ENCODE peak calls at places on chromosomes 13 and 19, in six cellular contexts. H is CD8-positive, alpha-beta memory T cell; W is H7; I is CD8-positive, alpha-beta T cell; O is fibroblast of lung; F is HL-60. Z is an unnamed sample.

GRCh38 chr19:41083516-41083915 is 4.7 kb upstream of the CYP2A13 start:
- DNase-seq in H (no peak), W (no peak), I (no peak), O (no peak), F (no peak), Z (no peak)

GRCh38 chr19:11100064-11100463 is 10.8 kb downstream of the LDLR start:
- DNase-seq in H (no peak), W (no peak), I (no peak), O (no peak), F (no peak), Z (no peak)

GRCh38 chr13:29969286-29969685 is 118.9 kb upstream of the UBL3 start:
- DNase-seq in H (no peak), W (no peak), I (no peak), O (peak; percentile 99), F (no peak), Z (no peak)

GRCh38 chr13:79440958-79441553 is 35.0 kb upstream of the RBM26 start:
- DNase-seq in H (no peak), W (no peak), I (no peak), O (no peak), F (no peak), Z (no peak)

GRCh38 chr13:93477238-93477637 is 250.6 kb downstream of the GPC6 start:
- DNase-seq in H (no peak), W (no peak), I (no peak), O (peak; percentile 45), F (no peak), Z (no peak)

GRCh38 chr13:79684426-79684825 is 203.5 kb downstream of the NDFIP2 start:
- DNase-seq in H (no peak), W (no peak), I (no peak), O (peak; percentile 27), F (no peak), Z (no peak)

GRCh38 chr13:52743569-52743968 is 3.9 kb upstream of the CNMD start:
- DNase-seq in H (no peak), W (no peak), I (no peak), O (no peak), F (no peak), Z (no peak)

GRCh38 chr13:27379694-27380596 is 44.5 kb upstream of the GTF3A start:
- DNase-seq in H (peak; percentile 21), W (peak; percentile 89), I (peak; percentile 52), O (peak; percentile 18), F (no peak), Z (peak; percentile 62)

GRCh38 chr13:41401371-41401770 is 56.0 kb upstream of the RGCC start:
- DNase-seq in H (no peak), W (peak; percentile 33), I (no peak), O (no peak), F (no peak), Z (no peak)

GRCh38 chr19:4393947-4394590 is 6.3 kb downstream of the SH3GL1 start:
- DNase-seq in H (no peak), W (peak; percentile 51), I (no peak), O (peak; percentile 77), F (no peak), Z (no peak)

GRCh38 chr13:112624602-112625430 is 36.9 kb upstream of the TUBGCP3 start:
- DNase-seq in H (no peak), W (no peak), I (no peak), O (no peak), F (no peak), Z (no peak)

GRCh38 chr13:24692541-24692940 is 12.3 kb downstream of the ATP12A start:
- DNase-seq in H (no peak), W (no peak), I (no peak), O (peak; percentile 76), F (no peak), Z (no peak)

GRCh38 chr19:30691767-30692516 is 319.8 kb downstream of the ZNF536 start:
- DNase-seq in H (no peak), W (no peak), I (no peak), O (no peak), F (no peak), Z (no peak)

GRCh38 chr13:79997244-79997643 is 343.7 kb downstream of the SPRY2 start:
- DNase-seq in H (no peak), W (no peak), I (no peak), O (no peak), F (no peak), Z (no peak)

GRCh38 chr19:31392514-31392913 is 43.3 kb upstream of the TSHZ3 start:
- DNase-seq in H (no peak), W (no peak), I (no peak), O (no peak), F (no peak), Z (no peak)

GRCh38 chr19:6767081-6767356 is 216 bp downstream of the SH2D3A start:
- DNase-seq in H (no peak), W (no peak), I (no peak), O (no peak), F (no peak), Z (no peak)

GRCh38 chr13:40476175-40476958 is 190.1 kb downstream of the FOXO1 start:
- DNase-seq in H (no peak), W (no peak), I (no peak), O (peak; percentile 86), F (no peak), Z (no peak)

GRCh38 chr13:42153371-42153770 is 104.9 kb downstream of the DGKH start:
- DNase-seq in H (no peak), W (no peak), I (no peak), O (no peak), F (no peak), Z (no peak)

GRCh38 chr13:39232999-39233398 is 194.7 kb downstream of the NHLRC3 start:
- DNase-seq in H (no peak), W (no peak), I (no peak), O (no peak), F (no peak), Z (no peak)

GRCh38 chr19:741506-742131 is 9.3 kb upstream of the MISP start:
- DNase-seq in H (no peak), W (peak; percentile 97), I (no peak), O (no peak), F (no peak), Z (peak; percentile 16)

GRCh38 chr13:19172647-19173030 is 9.0 kb downstream of the TUBA3C start:
- DNase-seq in H (no peak), W (no peak), I (no peak), O (no peak), F (no peak), Z (no peak)

GRCh38 chr13:27997904-27998522 is 9.5 kb upstream of the URAD start:
- DNase-seq in H (no peak), W (peak; percentile 60), I (peak; percentile 11), O (peak; percentile 15), F (no peak), Z (no peak)

GRCh38 chr13:46641274-46642081 is 88.5 kb downstream of the LRCH1 start:
- DNase-seq in H (no peak), W (no peak), I (no peak), O (peak; percentile 40), F (no peak), Z (no peak)

GRCh38 chr19:3443840-3444694 is 36.3 kb downstream of the SMIM24 start:
- DNase-seq in H (no peak), W (peak; percentile 94), I (no peak), O (peak; percentile 15), F (no peak), Z (no peak)

GRCh38 chr13:48403929-48404328 is 9.0 kb downstream of the LPAR6 start:
- DNase-seq in H (no peak), W (no peak), I (no peak), O (no peak), F (no peak), Z (no peak)
- H3K4me3 ChIP-seq in H (no peak overlapping the region), W (no peak overlapping the region), I (no peak overlapping the region), O (no peak overlapping the region), F (no peak overlapping the region), Z (no peak overlapping the region)

GRCh38 chr19:49497790-49498106 is 1.5 kb downstream of the RPS11 start:
- DNase-seq in H (no peak), W (no peak), I (no peak), O (no peak), F (no peak), Z (no peak)
- H3K4me3 ChIP-seq in H (peak overlapping the region; percentile 95), W (no peak overlapping the region), I (peak overlapping the region; percentile 95), O (peak overlapping the region; percentile 95), F (peak overlapping the region; percentile 81), Z (peak overlapping the region; percentile 97)

GRCh38 chr13:107867701-107868661 is 347.4 kb downstream of the LIG4 start:
- DNase-seq in H (no peak), W (peak; percentile 81), I (no peak), O (peak; percentile 52), F (no peak), Z (no peak)

GRCh38 chr13:107866666-107867623 is 348.4 kb downstream of the LIG4 start:
- DNase-seq in H (no peak), W (peak; percentile 79), I (no peak), O (peak; percentile 61), F (no peak), Z (no peak)

GRCh38 chr13:107865643-107866006 is 349.7 kb downstream of the LIG4 start:
- DNase-seq in H (no peak), W (peak; percentile 19), I (no peak), O (peak; percentile 32), F (no peak), Z (no peak)

GRCh38 chr13:107864543-107865460 is 350.5 kb downstream of the LIG4 start:
- DNase-seq in H (no peak), W (peak; percentile 57), I (no peak), O (peak; percentile 71), F (no peak), Z (no peak)

DNA sequence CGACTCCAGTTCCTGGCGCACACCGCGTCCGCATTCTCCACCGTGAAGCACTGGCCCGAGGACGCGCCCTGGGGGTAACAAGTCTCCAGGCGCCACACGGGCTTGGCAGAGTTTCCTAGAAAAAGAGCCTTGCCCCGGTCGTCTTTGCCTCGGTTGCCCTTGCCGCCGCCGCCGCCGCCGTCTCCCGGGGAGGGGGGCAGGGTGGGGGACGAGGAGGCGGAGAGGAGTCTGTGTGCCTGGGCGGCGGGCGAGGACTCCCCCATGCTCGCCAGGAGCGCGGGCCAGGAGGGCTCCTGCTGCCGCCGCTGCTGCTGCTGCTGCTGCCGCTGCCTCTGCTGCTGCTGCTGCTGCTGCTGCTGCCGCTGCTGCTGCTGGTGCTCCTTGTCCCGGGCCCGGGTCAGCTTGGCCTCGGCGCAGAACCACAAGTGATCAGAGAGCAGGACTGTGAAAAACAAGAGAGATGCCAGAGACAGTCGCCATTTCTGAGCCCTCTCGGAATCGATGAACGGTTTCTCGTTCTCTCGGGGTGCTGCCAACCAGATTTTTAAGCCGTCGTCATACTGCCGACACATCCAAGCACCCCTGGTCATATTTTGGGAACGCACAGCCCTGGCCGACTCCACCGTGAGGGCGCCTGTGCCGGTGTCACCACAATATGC is 349.2 kb downstream of the LIG4 start:
- DNase-seq in H (no peak), W (peak; percentile 66), I (no peak), O (peak; percentile 62), F (no peak), Z (no peak)
- H3K4me3 ChIP-seq in H (no peak overlapping the region), W (peak overlapping the region; percentile 74), I (no peak overlapping the region), O (peak overlapping the region; percentile 69), F (no peak overlapping the region), Z (no peak overlapping the region)

DNA sequence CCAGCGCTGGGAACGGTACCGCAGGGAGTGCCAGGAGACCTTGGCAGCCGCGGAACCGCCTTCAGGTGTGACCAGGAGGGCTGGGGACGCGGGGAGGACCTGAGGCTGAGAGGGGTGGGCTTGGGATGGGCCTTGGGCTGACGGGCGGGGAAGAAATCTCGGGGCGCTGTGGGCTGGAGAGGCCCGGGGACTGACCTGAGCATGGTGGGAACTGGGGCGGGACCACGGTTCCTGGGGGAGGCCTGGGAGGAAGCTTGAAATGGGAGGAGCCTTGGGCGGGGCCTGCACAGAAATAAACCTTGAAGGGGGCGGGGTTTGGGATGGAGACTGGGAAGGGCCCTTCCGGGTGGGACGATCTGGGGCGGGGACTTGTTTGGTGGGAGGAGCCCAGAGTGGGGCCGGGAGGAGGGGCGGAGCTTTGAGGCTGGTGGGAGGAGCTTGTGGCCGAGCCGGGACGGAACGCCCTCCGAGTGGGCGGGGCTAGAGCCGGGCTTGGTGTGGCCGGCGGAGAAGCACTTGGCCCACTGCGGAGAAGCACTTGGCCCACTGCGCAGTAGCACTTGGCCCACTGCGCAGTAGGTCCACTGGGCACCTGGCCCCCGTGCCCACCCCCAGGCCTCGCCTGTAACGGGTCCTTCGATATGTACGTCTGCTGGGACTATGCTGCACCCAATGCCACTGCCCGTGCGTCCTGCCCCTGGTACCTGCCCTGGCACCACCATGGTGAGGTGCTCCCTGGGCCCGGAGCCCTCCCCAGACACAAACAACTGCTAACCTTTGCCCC is 2.8 kb downstream of the GIPR start:
- DNase-seq in H (peak; percentile 50), W (peak; percentile 100), I (peak; percentile 58), O (peak; percentile 14), F (no peak), Z (peak; percentile 18)
- H3K4me3 ChIP-seq in H (no peak overlapping the region), W (peak overlapping the region; percentile 58), I (no peak overlapping the region), O (no peak overlapping the region), F (no peak overlapping the region), Z (no peak overlapping the region)